ENCODE peak calls at places on chromosomes 6 and 20, in ten cellular contexts. J is adrenal gland, M is PC-9, I is vagina, W is body of pancreas, B is ascending aorta, U is H1, X is adipocyte, V is cardiac muscle cell, A is spleen. Q is an unnamed sample.

GRCh38 chr20:19812696-19813095 is 54.6 kb downstream of the RIN2 start:
- DNase-seq in I (no peak), W (no peak), U (no peak), J (no peak), B (no peak), X (no peak), A (no peak), M (no peak), V (no peak), Q (no peak)

GRCh38 chr6:22448311-22448711 is 121.1 kb upstream of the HDGFL1 start:
- DNase-seq in B (no peak), I (no peak), M (peak; percentile 22), U (no peak), J (no peak), X (peak; percentile 82), A (no peak), W (no peak), V (peak; percentile 74), Q (no peak)

GRCh38 chr6:22929228-22929627 is 359.9 kb downstream of the HDGFL1 start:
- DNase-seq in M (no peak), V (peak; percentile 41), U (no peak), J (no peak), I (no peak), A (no peak), X (no peak), W (no peak), B (no peak), Q (no peak)

GRCh38 chr6:89952696-89953095 is 58.4 kb downstream of the GJA10 start:
- DNase-seq in X (peak; percentile 23), A (no peak), J (no peak), B (no peak), I (no peak), W (no peak), V (peak; percentile 49), U (no peak), M (no peak), Q (no peak)

GRCh38 chr6:31222496-31222895 is 49.4 kb downstream of the HLA-C start:
- DNase-seq in J (no peak), X (no peak), I (no peak), V (no peak), U (no peak), B (no peak), M (no peak), A (no peak), W (no peak), Q (no peak)

GRCh38 chr6:28311139-28311823 is 24.7 kb downstream of the ZSCAN31 start:
- DNase-seq in M (no peak), J (no peak), W (no peak), I (no peak), V (no peak), U (no peak), B (no peak), X (no peak), A (no peak), Q (no peak)

GRCh38 chr20:51095755-51096509 is 73.0 kb upstream of the KCNG1 start:
- DNase-seq in W (no peak), I (no peak), M (no peak), V (no peak), B (no peak), A (peak; percentile 12), X (no peak), U (no peak), J (no peak), Q (no peak)

GRCh38 chr6:143176090-143177021 is 115.7 kb downstream of the AIG1 start:
- DNase-seq in I (no peak), M (peak; percentile 9), B (no peak), W (no peak), X (peak; percentile 80), U (peak; percentile 69), J (no peak), A (no peak), V (peak; percentile 91), Q (no peak)

GRCh38 chr20:36465109-36466080 is 75.9 kb upstream of the MYL9 start:
- DNase-seq in I (no peak), J (peak; percentile 80), A (no peak), B (no peak), X (peak; percentile 82), W (peak; percentile 47), U (no peak), M (peak; percentile 64), V (peak; percentile 55), Q (peak; percentile 28)

GRCh38 chr6:39416728-39417127 is 94.2 kb upstream of the KCNK16 start:
- DNase-seq in A (no peak), I (no peak), U (no peak), W (no peak), M (peak; percentile 83), B (no peak), X (peak; percentile 86), J (no peak), V (peak; percentile 58), Q (no peak)

GRCh38 chr6:119647309-119647708 is 297.7 kb upstream of the MAN1A1 start:
- DNase-seq in U (no peak), A (no peak), M (no peak), B (no peak), X (no peak), I (no peak), J (no peak), W (no peak), V (peak; percentile 40), Q (no peak)

GRCh38 chr6:112331306-112331705 is 15.8 kb upstream of the RFPL4B start:
- DNase-seq in A (no peak), X (no peak), U (no peak), I (no peak), M (no peak), J (no peak), V (no peak), B (no peak), W (no peak), Q (no peak)

GRCh38 chr20:32761831-32762753 is at the start of gene DNMT3B:
- DNase-seq in X (peak; percentile 78), W (peak; percentile 81), B (no peak), V (peak; percentile 81), A (peak; percentile 91), I (no peak), U (peak; percentile 97), J (peak; percentile 78), M (peak; percentile 90), Q (peak; percentile 68)

GRCh38 chr6:50030777-50031562 is 9.2 kb upstream of the DEFB110 start:
- DNase-seq in J (no peak), M (peak; percentile 25), V (no peak), B (no peak), W (no peak), I (no peak), X (no peak), U (peak; percentile 72), A (no peak), Q (no peak)

GRCh38 chr6:56955171-56956155 is 556 bp downstream of the BEND6 start:
- DNase-seq in W (peak; percentile 62), V (peak; percentile 96), I (no peak), U (peak; percentile 98), A (peak; percentile 88), B (peak; percentile 36), J (peak; percentile 80), X (peak; percentile 96), M (peak; percentile 97), Q (peak; percentile 16)

DNA sequence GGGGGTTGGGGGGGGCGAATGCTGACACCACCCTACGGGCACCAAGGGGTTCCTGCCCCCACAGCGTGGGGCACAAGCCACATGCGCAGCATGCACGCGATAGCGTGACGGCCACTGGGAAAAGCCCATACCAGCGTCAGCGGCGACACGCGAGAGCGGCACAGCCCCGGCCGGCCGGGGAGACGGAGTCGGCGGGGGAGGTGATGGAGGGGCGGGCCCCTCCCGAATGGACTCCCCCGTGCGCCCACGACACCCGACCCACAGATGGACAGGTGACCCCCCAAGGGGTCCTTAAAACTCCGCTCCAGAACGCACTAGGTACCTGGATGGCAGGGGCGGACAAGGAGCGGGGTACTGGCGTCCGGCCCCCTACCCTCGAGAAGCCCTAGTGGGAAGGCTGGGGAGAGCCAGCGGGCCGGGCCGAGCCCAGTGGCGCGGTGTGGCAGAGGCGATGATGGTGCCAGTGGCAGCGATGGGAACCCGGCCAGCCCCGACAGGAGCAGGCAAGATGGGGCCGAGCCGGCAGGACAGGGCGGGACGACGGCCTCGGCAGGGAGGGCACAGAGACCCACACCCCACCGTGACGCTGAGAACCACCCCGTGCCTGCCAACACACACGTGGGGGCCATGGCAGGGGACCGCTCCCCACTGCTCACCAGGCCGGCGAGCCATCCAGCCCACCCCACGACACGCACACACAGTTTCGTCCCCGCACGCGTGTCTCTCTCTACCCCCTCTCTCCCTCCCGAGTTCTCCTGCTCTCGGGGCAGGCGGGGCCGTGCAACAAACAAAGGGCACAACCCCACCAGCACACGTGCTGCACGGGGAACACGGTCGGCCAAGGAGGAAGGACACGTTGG is 1959.8 kb upstream of the DEFB115 start:
- DNase-seq in M (no peak), X (no peak), V (no peak), U (no peak), B (no peak), A (no peak), I (no peak), J (no peak), W (no peak), Q (no peak)
- H3K9me3 ChIP-seq in M (no peaks in the 10 kb centered on the region), X (no peaks in the 10 kb centered on the region), V (no peaks in the 10 kb centered on the region), U (peaks cover 37% of the 10 kb centered on the region), B (peaks cover 14% of the 10 kb centered on the region), A (peaks cover 78% of the 10 kb centered on the region), I (no peaks in the 10 kb centered on the region), J (no peaks in the 10 kb centered on the region), W (no peaks in the 10 kb centered on the region), Q (no peaks in the 10 kb centered on the region)

GRCh38 chr6:131054392-131055250 is 8.4 kb downstream of the EPB41L2 start:
- DNase-seq in M (no peak), W (no peak), U (no peak), I (no peak), A (no peak), B (no peak), V (no peak), J (no peak), X (no peak), Q (no peak)
- H3K9me3 ChIP-seq in M (peaks cover 35% of the 10 kb centered on the region), W (no peaks in the 10 kb centered on the region), U (peaks cover 23% of the 10 kb centered on the region), I (peaks cover 27% of the 10 kb centered on the region), A (peaks cover 53% of the 10 kb centered on the region), B (peaks cover 27% of the 10 kb centered on the region), V (peaks cover 2% of the 10 kb centered on the region), J (no peaks in the 10 kb centered on the region), X (peaks cover 27% of the 10 kb centered on the region), Q (peaks cover 11% of the 10 kb centered on the region)

GRCh38 chr6:163647624-163648023 is 233.1 kb downstream of the QKI start:
- DNase-seq in J (no peak), X (no peak), W (no peak), I (no peak), M (no peak), V (no peak), B (no peak), U (no peak), A (no peak), Q (no peak)
- H3K9me3 ChIP-seq in J (no peaks in the 10 kb centered on the region), X (no peaks in the 10 kb centered on the region), W (no peaks in the 10 kb centered on the region), I (no peaks in the 10 kb centered on the region), M (no peaks in the 10 kb centered on the region), V (no peaks in the 10 kb centered on the region), B (no peaks in the 10 kb centered on the region), U (no peaks in the 10 kb centered on the region), A (no peaks in the 10 kb centered on the region), Q (no peaks in the 10 kb centered on the region)

DNA sequence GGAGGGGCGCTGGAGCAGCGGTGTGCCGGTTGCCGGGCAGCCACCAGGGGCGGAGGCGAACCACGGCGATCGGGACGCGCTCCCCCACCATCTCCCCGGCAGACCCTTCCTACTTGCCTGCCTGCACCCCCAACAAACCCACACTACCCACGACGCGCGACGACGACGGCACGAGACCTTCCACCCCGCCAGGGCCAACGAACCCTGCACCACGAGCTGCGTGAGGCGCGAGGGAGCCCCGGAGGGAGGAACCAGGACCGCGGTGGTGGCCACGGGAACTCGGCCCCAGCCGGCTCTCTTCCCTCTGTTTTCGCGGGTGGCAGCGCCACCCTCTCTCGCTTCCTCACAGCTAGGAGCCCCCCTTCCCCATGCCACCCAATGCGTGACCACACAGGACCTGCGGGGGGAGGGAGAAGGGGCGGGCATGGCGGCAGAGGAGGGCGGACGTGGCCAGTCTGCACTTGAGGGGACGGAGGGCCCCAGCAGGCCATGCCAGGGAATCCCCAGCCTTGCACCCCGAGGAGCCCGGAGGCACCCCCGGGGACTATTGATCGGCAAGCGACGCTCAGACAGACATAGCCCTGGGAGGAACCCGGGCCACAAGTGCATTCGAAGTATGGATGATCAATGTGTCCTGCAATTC is 1516.4 kb upstream of the DEFB115 start:
- DNase-seq in B (no peak), U (no peak), A (no peak), X (no peak), W (no peak), I (no peak), J (no peak), V (no peak), M (no peak), Q (no peak)
- H3K9me3 ChIP-seq in B (peaks cover 15% of the 10 kb centered on the region), U (peaks cover 23% of the 10 kb centered on the region), A (peaks cover 76% of the 10 kb centered on the region), X (peaks cover 6% of the 10 kb centered on the region), W (no peaks in the 10 kb centered on the region), I (no peaks in the 10 kb centered on the region), J (no peaks in the 10 kb centered on the region), V (no peaks in the 10 kb centered on the region), M (no peaks in the 10 kb centered on the region), Q (no peaks in the 10 kb centered on the region)